ENCODE peak calls at places on chromosomes 12 and 14, in five cellular contexts. One of them, this sample, is unnamed.

GRCh38 chr12:48198619-48198973 is 4.5 kb downstream of the OR10AD1 start:
- DNase-seq in GM20000: no peak
- DNase-seq in stomach: peak; percentile 42
- DNase-seq in bronchial epithelial cell: no peak
- DNase-seq in epithelial cell of proximal tubule: no peak
- DNase-seq in this sample: no peak

GRCh38 chr12:45989277-45989856 is 1.0 kb downstream of the SCAF11 start:
- DNase-seq in GM20000: no peak
- DNase-seq in epithelial cell of proximal tubule: no peak
- DNase-seq in stomach: peak; percentile 68
- DNase-seq in bronchial epithelial cell: peak; percentile 33
- DNase-seq in this sample: no peak

GRCh38 chr14:100898935-100899840 is 4.3 kb downstream of the RTL1 start:
- DNase-seq in stomach: no peak
- DNase-seq in GM20000: no peak
- DNase-seq in epithelial cell of proximal tubule: no peak
- DNase-seq in bronchial epithelial cell: no peak
- DNase-seq in this sample: no peak

GRCh38 chr12:4274396-4274959 is 916 bp downstream of the CCND2 start:
- DNase-seq in epithelial cell of proximal tubule: no peak
- DNase-seq in bronchial epithelial cell: peak; percentile 12
- DNase-seq in stomach: no peak
- DNase-seq in GM20000: no peak
- DNase-seq in this sample: no peak

GRCh38 chr14:24113801-24114535 is 609 bp upstream of the DCAF11 start:
- DNase-seq in stomach: peak; percentile 75
- DNase-seq in GM20000: peak; percentile 79
- DNase-seq in epithelial cell of proximal tubule: peak; percentile 82
- DNase-seq in bronchial epithelial cell: peak; percentile 76
- DNase-seq in this sample: peak; percentile 68

GRCh38 chr12:79424109-79424721 is 266.5 kb downstream of the PAWR start:
- DNase-seq in stomach: no peak
- DNase-seq in bronchial epithelial cell: peak; percentile 99
- DNase-seq in GM20000: no peak
- DNase-seq in epithelial cell of proximal tubule: peak; percentile 96
- DNase-seq in this sample: no peak

GRCh38 chr12:113119980-113120669 is 15.4 kb downstream of the RASAL1 start:
- DNase-seq in bronchial epithelial cell: no peak
- DNase-seq in stomach: no peak
- DNase-seq in GM20000: no peak
- DNase-seq in epithelial cell of proximal tubule: no peak
- DNase-seq in this sample: no peak

GRCh38 chr12:24360057-24360456 is 410.6 kb upstream of the SOX5 start:
- DNase-seq in GM20000: no peak
- DNase-seq in stomach: no peak
- DNase-seq in bronchial epithelial cell: no peak
- DNase-seq in epithelial cell of proximal tubule: no peak
- DNase-seq in this sample: no peak

GRCh38 chr14:90848944-90849731 is 32.9 kb upstream of the TTC7B start:
- DNase-seq in stomach: no peak
- DNase-seq in GM20000: no peak
- DNase-seq in bronchial epithelial cell: peak; percentile 51
- DNase-seq in epithelial cell of proximal tubule: no peak
- DNase-seq in this sample: no peak

GRCh38 chr14:77638738-77639137 is 22.3 kb upstream of the SPTLC2 start:
- DNase-seq in bronchial epithelial cell: peak; percentile 84
- DNase-seq in GM20000: no peak
- DNase-seq in epithelial cell of proximal tubule: no peak
- DNase-seq in stomach: no peak
- DNase-seq in this sample: no peak

GRCh38 chr12:40784102-40784501 is 91.9 kb downstream of the CNTN1 start:
- DNase-seq in bronchial epithelial cell: no peak
- DNase-seq in epithelial cell of proximal tubule: no peak
- DNase-seq in GM20000: no peak
- DNase-seq in stomach: no peak
- DNase-seq in this sample: no peak

GRCh38 chr12:119308743-119309456 is 25.6 kb upstream of the CCDC60 start:
- DNase-seq in GM20000: no peak
- DNase-seq in epithelial cell of proximal tubule: no peak
- DNase-seq in bronchial epithelial cell: no peak
- DNase-seq in stomach: no peak
- DNase-seq in this sample: no peak

GRCh38 chr12:108581311-108582227 is 16.3 kb downstream of the TMEM119 start:
- DNase-seq in bronchial epithelial cell: no peak
- DNase-seq in stomach: no peak
- DNase-seq in GM20000: no peak
- DNase-seq in epithelial cell of proximal tubule: no peak
- DNase-seq in this sample: no peak

GRCh38 chr14:76829650-76830421 is 3.6 kb downstream of the LRRC74A start:
- DNase-seq in GM20000: no peak
- DNase-seq in epithelial cell of proximal tubule: no peak
- DNase-seq in stomach: peak; percentile 50
- DNase-seq in bronchial epithelial cell: no peak
- DNase-seq in this sample: no peak

GRCh38 chr12:68297929-68298328 is 34.2 kb downstream of the MDM1 start:
- DNase-seq in bronchial epithelial cell: no peak
- DNase-seq in epithelial cell of proximal tubule: no peak
- DNase-seq in GM20000: no peak
- DNase-seq in stomach: no peak
- DNase-seq in this sample: no peak

GRCh38 chr14:104876251-104876699 is 11.2 kb downstream of the CEP170B start:
- DNase-seq in stomach: no peak
- DNase-seq in bronchial epithelial cell: no peak
- DNase-seq in GM20000: peak; percentile 77
- DNase-seq in epithelial cell of proximal tubule: no peak
- DNase-seq in this sample: no peak

GRCh38 chr12:57240069-57240921 is 10.7 kb downstream of the STAC3 start:
- DNase-seq in bronchial epithelial cell: peak; percentile 49
- DNase-seq in epithelial cell of proximal tubule: no peak
- DNase-seq in GM20000: peak; percentile 57
- DNase-seq in stomach: peak; percentile 52
- DNase-seq in this sample: no peak

GRCh38 chr14:87233806-87234384 is 759.1 kb downstream of the GALC start:
- DNase-seq in epithelial cell of proximal tubule: no peak
- DNase-seq in GM20000: no peak
- DNase-seq in bronchial epithelial cell: peak; percentile 69
- DNase-seq in stomach: no peak
- DNase-seq in this sample: no peak

GRCh38 chr12:57452937-57453509 is 2.1 kb upstream of the INHBE start:
- DNase-seq in stomach: peak; percentile 82
- DNase-seq in bronchial epithelial cell: peak; percentile 59
- DNase-seq in GM20000: peak; percentile 69
- DNase-seq in epithelial cell of proximal tubule: no peak
- DNase-seq in this sample: peak; percentile 70

DNA sequence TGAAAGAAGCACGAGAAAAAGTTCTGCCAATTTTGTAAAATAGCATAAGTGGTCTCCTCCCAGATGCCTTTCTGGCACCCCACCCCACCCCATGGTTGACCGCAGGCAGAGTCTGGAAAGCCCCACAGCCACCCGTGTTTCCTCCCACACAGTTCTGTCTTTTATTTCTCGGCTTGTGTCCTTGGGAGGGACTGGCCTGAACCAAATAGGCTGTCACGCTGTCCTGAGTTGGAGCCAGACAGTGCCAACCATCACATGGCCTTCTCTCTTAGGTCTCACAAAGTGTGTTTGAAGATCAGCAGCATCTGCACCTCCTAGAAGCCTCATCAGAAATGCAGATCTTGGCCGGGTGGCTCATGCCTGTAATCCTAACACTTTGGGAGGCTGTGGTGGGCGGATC is 10.2 kb upstream of the LTA4H start:
- DNase-seq in bronchial epithelial cell: no peak
- DNase-seq in stomach: no peak
- DNase-seq in GM20000: no peak
- DNase-seq in epithelial cell of proximal tubule: no peak
- DNase-seq in this sample: no peak
- TF ChIP-seq CTCF in bronchial epithelial cell: no peak
- TF ChIP-seq CTCF in stomach: no peak
- TF ChIP-seq CTCF in GM20000: no peak
- TF ChIP-seq CTCF in epithelial cell of proximal tubule: no peak
- TF ChIP-seq CTCF in this sample: no peak

DNA sequence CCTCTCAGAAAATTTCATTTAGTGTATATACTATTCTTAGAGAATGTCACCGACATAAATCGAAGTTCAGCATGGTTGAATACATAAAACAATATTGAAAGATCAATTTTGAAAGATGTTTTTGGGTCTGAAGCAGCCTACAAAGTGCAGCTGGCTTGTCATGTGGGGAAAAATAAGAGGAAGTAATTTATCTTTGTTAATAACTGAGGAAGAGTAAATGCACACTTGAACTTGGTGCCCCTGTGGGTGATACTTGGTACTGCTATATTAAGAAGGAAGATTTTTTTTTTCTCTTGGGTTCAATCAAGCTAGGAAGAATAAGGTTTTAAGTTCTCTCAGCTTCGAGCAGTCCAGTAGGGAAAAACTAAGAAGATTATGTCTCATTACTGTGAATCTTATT is 661.3 kb downstream of the RPL10L start:
- DNase-seq in epithelial cell of proximal tubule: no peak
- DNase-seq in stomach: no peak
- DNase-seq in bronchial epithelial cell: peak; percentile 4
- DNase-seq in GM20000: no peak
- DNase-seq in this sample: no peak
- TF ChIP-seq CTCF in epithelial cell of proximal tubule: peak; percentile 39
- TF ChIP-seq CTCF in stomach: no peak
- TF ChIP-seq CTCF in bronchial epithelial cell: peak; percentile 27
- TF ChIP-seq CTCF in GM20000: no peak
- TF ChIP-seq CTCF in this sample: peak; percentile 48

DNA sequence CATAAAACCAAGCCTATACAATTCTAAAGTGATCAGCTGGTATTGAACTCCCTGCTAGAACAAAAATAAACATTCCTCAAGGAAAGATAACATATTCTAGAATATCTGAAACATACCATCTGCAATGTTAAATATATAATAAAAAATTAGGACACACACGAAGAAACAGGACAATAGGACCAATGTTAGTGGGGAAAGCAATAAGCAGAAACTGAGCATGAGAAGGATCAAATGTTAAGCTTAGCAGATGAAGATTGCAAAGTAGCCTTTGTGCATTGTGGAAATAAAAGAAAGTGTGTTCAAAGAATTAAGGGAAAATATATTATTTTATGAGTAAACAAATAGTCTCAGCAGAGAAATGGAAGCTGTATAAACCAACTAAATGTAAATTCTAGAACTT is 180.8 kb downstream of the EPS8 start:
- DNase-seq in GM20000: no peak
- DNase-seq in bronchial epithelial cell: no peak
- DNase-seq in stomach: no peak
- DNase-seq in epithelial cell of proximal tubule: no peak
- DNase-seq in this sample: no peak
- TF ChIP-seq CTCF in GM20000: no peak
- TF ChIP-seq CTCF in bronchial epithelial cell: no peak
- TF ChIP-seq CTCF in stomach: no peak
- TF ChIP-seq CTCF in epithelial cell of proximal tubule: no peak
- TF ChIP-seq CTCF in this sample: no peak

GRCh38 chr14:102541771-102542170 is 32.2 kb upstream of the ANKRD9 start:
- DNase-seq in bronchial epithelial cell: no peak
- DNase-seq in stomach: no peak
- DNase-seq in epithelial cell of proximal tubule: no peak
- DNase-seq in GM20000: no peak
- DNase-seq in this sample: no peak
- TF ChIP-seq CTCF in bronchial epithelial cell: no peak
- TF ChIP-seq CTCF in stomach: no peak
- TF ChIP-seq CTCF in epithelial cell of proximal tubule: no peak
- TF ChIP-seq CTCF in GM20000: no peak
- TF ChIP-seq CTCF in this sample: no peak

GRCh38 chr12:10339441-10339840 is 31.8 kb downstream of the KLRD1 start:
- DNase-seq in bronchial epithelial cell: peak; percentile 48
- DNase-seq in stomach: no peak
- DNase-seq in GM20000: no peak
- DNase-seq in epithelial cell of proximal tubule: no peak
- DNase-seq in this sample: no peak

GRCh38 chr12:10341892-10342509 is 34.3 kb downstream of the KLRD1 start:
- DNase-seq in epithelial cell of proximal tubule: no peak
- DNase-seq in bronchial epithelial cell: peak; percentile 12
- DNase-seq in stomach: no peak
- DNase-seq in GM20000: no peak
- DNase-seq in this sample: no peak
- TF ChIP-seq CTCF in epithelial cell of proximal tubule: no peak
- TF ChIP-seq CTCF in bronchial epithelial cell: no peak
- TF ChIP-seq CTCF in stomach: no peak
- TF ChIP-seq CTCF in GM20000: no peak
- TF ChIP-seq CTCF in this sample: no peak

GRCh38 chr12:52988933-52989332 is 17.3 kb upstream of the EIF4B start:
- DNase-seq in bronchial epithelial cell: no peak
- DNase-seq in stomach: no peak
- DNase-seq in GM20000: no peak
- DNase-seq in epithelial cell of proximal tubule: no peak
- DNase-seq in this sample: no peak

GRCh38 chr12:52980096-52980694 is 26.1 kb upstream of the EIF4B start:
- DNase-seq in stomach: no peak
- DNase-seq in bronchial epithelial cell: no peak
- DNase-seq in GM20000: no peak
- DNase-seq in epithelial cell of proximal tubule: no peak
- DNase-seq in this sample: no peak

GRCh38 chr12:52980773-52981423 is 25.4 kb upstream of the EIF4B start:
- DNase-seq in bronchial epithelial cell: peak; percentile 82
- DNase-seq in GM20000: peak; percentile 84
- DNase-seq in epithelial cell of proximal tubule: peak; percentile 55
- DNase-seq in stomach: peak; percentile 93
- DNase-seq in this sample: peak; percentile 90

GRCh38 chr12:52984136-52984535 is 22.1 kb upstream of the EIF4B start:
- DNase-seq in stomach: no peak
- DNase-seq in bronchial epithelial cell: no peak
- DNase-seq in GM20000: no peak
- DNase-seq in epithelial cell of proximal tubule: no peak
- DNase-seq in this sample: no peak
- TF ChIP-seq CTCF in stomach: no peak
- TF ChIP-seq CTCF in bronchial epithelial cell: peak; percentile 11
- TF ChIP-seq CTCF in GM20000: no peak
- TF ChIP-seq CTCF in epithelial cell of proximal tubule: peak; percentile 34
- TF ChIP-seq CTCF in this sample: peak; percentile 22

GRCh38 chr14:22391908-22392307 is 197.1 kb downstream of the DAD1 start:
- DNase-seq in bronchial epithelial cell: peak; percentile 72
- DNase-seq in epithelial cell of proximal tubule: no peak
- DNase-seq in stomach: peak; percentile 74
- DNase-seq in GM20000: peak; percentile 68
- DNase-seq in this sample: peak; percentile 25
- TF ChIP-seq CTCF in bronchial epithelial cell: peak; percentile 77
- TF ChIP-seq CTCF in epithelial cell of proximal tubule: peak; percentile 86
- TF ChIP-seq CTCF in stomach: peak; percentile 55
- TF ChIP-seq CTCF in GM20000: peak; percentile 47
- TF ChIP-seq CTCF in this sample: peak; percentile 72

DNA sequence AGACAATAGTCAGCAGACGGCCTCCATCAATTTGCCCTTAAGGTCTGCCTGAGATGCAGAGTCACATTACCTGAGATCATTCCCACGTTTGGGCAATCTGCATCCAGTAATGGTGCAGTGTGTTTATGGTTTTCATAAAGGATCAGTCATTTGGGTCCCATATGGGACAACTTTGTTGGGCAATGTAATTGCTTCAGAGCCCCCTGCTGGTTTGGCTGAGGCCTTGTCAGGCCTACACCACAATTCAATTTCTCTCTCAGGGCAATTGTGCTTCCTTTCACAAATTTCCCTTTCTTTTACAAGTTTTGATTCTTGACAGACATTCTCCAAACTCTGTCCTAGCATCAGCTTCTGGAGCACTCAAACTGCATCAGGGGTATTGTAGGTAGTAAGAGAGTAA is 191.2 kb upstream of the SSTR1 start:
- DNase-seq in stomach: no peak
- DNase-seq in bronchial epithelial cell: peak; percentile 3
- DNase-seq in epithelial cell of proximal tubule: no peak
- DNase-seq in GM20000: no peak
- DNase-seq in this sample: no peak
- TF ChIP-seq CTCF in stomach: no peak
- TF ChIP-seq CTCF in bronchial epithelial cell: peak; percentile 35
- TF ChIP-seq CTCF in epithelial cell of proximal tubule: peak; percentile 64
- TF ChIP-seq CTCF in GM20000: no peak
- TF ChIP-seq CTCF in this sample: peak; percentile 37